ENCODE peak calls at places on chromosomes 16 and 17, in six cellular contexts. W is CD4-positive, CD25-positive, alpha-beta regulatory T cell; M is tibial nerve; U is MM.1S; L is lower lobe of right lung; G is A549. I is an unnamed sample.

GRCh38 chr17:76493505-76494167 is 7.6 kb downstream of the RHBDF2 start:
- DNase-seq in W (no peak), L (no peak), G (no peak), M (no peak), U (peak; percentile 22), I (peak; percentile 67)

GRCh38 chr17:74467221-74467951 is 952 bp downstream of the CD300A start:
- DNase-seq in M (no peak), U (peak; percentile 61), L (no peak), W (no peak), G (no peak), I (no peak)

GRCh38 chr16:85263214-85263613 is 150.9 kb upstream of the CIBAR2 start:
- DNase-seq in W (no peak), M (no peak), L (no peak), G (no peak), U (no peak), I (no peak)

GRCh38 chr16:84751947-84752346 is 52.1 kb downstream of the USP10 start:
- DNase-seq in W (peak; percentile 69), L (no peak), G (no peak), U (peak; percentile 33), M (no peak), I (no peak)

GRCh38 chr16:51453296-51453695 is 302.2 kb upstream of the SALL1 start:
- DNase-seq in L (no peak), U (no peak), M (no peak), G (no peak), W (no peak), I (no peak)

GRCh38 chr16:81669473-81670350 is 109.4 kb upstream of the PLCG2 start:
- DNase-seq in M (no peak), U (no peak), L (no peak), G (no peak), W (no peak), I (no peak)

GRCh38 chr16:46689492-46690280 is at the start of gene ORC6:
- DNase-seq in G (peak; percentile 87), U (peak; percentile 98), W (peak; percentile 97), M (peak; percentile 99), L (peak; percentile 99), I (peak; percentile 98)

GRCh38 chr16:31064882-31065461 is 9.1 kb downstream of the ZNF668 start:
- DNase-seq in G (peak; percentile 55), U (no peak), M (peak; percentile 68), W (no peak), L (no peak), I (no peak)

GRCh38 chr17:66849851-66850580 is 15.1 kb downstream of the CACNG5 start:
- DNase-seq in L (no peak), M (no peak), U (no peak), W (no peak), G (no peak), I (no peak)
- H3K4me1 ChIP-seq in L (no peaks in the 10 kb centered on the region), M (no peaks in the 10 kb centered on the region), U (peaks cover 3% of the 10 kb centered on the region), W (no peaks in the 10 kb centered on the region), G (no peaks in the 10 kb centered on the region), I (no peaks in the 10 kb centered on the region)

DNA sequence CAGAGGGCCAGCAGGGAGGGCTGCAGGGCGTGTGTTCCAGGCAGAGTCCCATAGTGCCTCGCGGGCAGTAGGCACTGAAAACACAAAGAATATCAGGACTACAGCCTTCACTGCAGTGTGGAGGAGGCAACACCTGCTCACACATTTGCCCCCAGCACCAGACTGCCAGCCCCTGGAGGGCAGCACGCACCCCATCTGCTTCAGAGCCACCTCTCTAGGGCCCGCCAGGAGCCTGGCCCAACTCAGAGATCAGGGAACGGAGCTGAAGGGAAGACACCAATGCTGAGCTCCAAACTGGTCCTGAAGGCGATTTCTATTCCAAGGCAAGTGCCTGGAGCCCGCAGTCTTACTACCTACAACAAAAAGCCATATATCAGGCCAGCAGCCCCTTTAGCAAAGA is 130.3 kb downstream of the ZNF423 start:
- DNase-seq in G (no peak), W (no peak), U (no peak), M (no peak), L (no peak), I (no peak)
- H3K4me3 ChIP-seq in G (no peak overlapping the region), W (no peak overlapping the region), U (no peak overlapping the region), M (no peak overlapping the region), L (no peak overlapping the region), I (no peak overlapping the region)

DNA sequence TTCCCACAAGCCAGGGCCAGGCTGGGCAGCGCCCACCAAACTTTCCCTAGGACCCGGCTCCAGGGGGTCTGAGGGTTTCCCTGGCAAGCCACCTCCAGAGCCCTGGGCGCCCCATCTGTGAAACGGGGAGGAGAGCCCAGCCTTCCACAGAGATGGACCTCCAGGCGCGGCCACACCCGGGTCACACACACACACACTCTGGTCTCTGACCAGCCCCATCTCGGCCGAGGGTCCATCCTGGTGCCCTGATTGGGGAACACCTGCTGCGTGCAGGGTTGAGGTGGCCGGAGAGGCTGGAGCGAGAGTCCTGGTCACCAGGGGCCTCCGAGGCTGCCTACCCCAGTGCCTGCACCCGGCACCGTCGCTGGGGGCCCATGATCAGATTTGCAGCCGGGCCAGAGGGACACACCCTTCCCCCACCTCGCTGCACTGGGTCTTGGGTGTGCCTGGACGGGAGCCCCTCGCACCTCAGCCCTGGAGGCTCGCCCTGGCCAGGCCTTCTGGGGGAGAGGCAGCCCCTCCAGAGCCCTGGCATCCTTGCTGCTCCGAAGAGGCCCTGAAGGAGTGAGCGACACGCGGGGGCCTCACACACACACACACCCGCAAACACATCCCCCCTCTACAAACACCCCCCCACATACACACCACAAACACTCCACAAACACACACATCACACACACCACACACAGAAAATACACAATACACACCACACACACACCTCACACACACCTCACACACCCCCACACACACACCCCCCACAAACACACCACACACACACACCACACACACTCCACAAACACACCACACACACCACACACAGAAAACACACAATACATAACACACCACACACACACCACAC is 29.7 kb downstream of the SLC25A10 start:
- DNase-seq in G (no peak), L (peak; percentile 41), W (no peak), U (no peak), M (no peak), I (no peak)
- H3K4me1 ChIP-seq in G (no peaks in the 10 kb centered on the region), L (peaks cover 4% of the 10 kb centered on the region), W (no peaks in the 10 kb centered on the region), U (no peaks in the 10 kb centered on the region), M (no peaks in the 10 kb centered on the region), I (no peaks in the 10 kb centered on the region)

GRCh38 chr17:45428050-45428953 is 4.4 kb downstream of the ARHGAP27 start:
- DNase-seq in M (peak; percentile 55), G (peak; percentile 94), W (peak; percentile 80), L (peak; percentile 85), U (peak; percentile 75), I (peak; percentile 91)

GRCh38 chr17:45427181-45427835 is 5.4 kb downstream of the ARHGAP27 start:
- DNase-seq in G (no peak), L (peak; percentile 46), U (no peak), W (no peak), M (no peak), I (no peak)

GRCh38 chr17:45429338-45430005 is 3.2 kb downstream of the ARHGAP27 start:
- DNase-seq in U (no peak), G (no peak), L (peak; percentile 52), M (no peak), W (no peak), I (no peak)

GRCh38 chr17:45430006-45430737 is 2.5 kb downstream of the ARHGAP27 start:
- DNase-seq in L (peak; percentile 47), G (no peak), M (no peak), U (no peak), W (no peak), I (no peak)

GRCh38 chr17:45428954-45429337 is 3.7 kb downstream of the ARHGAP27 start:
- DNase-seq in M (no peak), G (no peak), W (no peak), L (peak; percentile 53), U (no peak), I (no peak)
- H3K4me3 ChIP-seq in M (no peak overlapping the region), G (no peak overlapping the region), W (no peak overlapping the region), L (no peak overlapping the region), U (peak overlapping the region; percentile 24), I (no peak overlapping the region)

GRCh38 chr16:3080024-3080423 is 14.6 kb downstream of the IL32 start:
- DNase-seq in G (no peak), M (no peak), U (no peak), W (no peak), L (no peak), I (no peak)
- H3K4me1 ChIP-seq in G (no peaks in the 10 kb centered on the region), M (no peaks in the 10 kb centered on the region), U (peaks cover 23% of the 10 kb centered on the region), W (peaks cover 54% of the 10 kb centered on the region), L (peaks cover 2% of the 10 kb centered on the region), I (peaks cover 51% of the 10 kb centered on the region)

DNA sequence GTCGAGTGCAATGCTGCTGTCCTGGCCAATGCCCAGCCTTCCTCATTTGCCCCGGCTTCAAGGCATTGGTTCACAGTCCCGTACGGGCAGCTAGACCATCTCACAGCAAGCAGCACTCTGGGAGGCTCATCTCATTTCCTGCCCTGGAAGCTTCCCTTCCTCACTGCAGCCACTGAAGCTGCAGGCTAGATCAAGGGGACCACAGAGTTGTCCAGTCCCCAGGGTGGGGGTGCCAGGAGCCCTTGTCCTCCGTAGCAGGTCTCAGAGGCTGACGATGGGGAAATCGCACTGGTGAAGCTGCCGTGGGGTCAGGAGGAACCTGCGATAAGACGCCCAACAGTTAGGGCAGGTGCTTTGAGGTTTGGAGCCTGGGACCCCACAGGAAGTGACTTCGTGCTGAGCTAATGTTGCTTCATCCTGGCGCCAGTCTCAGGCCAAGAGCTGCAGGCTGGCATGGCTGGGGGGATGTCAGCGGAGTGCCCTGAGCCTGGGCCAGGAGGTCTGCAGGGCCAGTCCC is at the start of gene SPNS3:
- DNase-seq in M (no peak), L (no peak), G (no peak), W (peak; percentile 74), U (peak; percentile 7), I (peak; percentile 21)
- H3K4me3 ChIP-seq in M (no peak within 1 kb of the TSS), L (no peak within 1 kb of the TSS), G (no peak within 1 kb of the TSS), W (peak within 1 kb of the TSS; percentile 21), U (no peak within 1 kb of the TSS), I (peak within 1 kb of the TSS; percentile 46)

GRCh38 chr17:63785556-63785955 is 11.6 kb downstream of the DDX42 start:
- DNase-seq in W (no peak), G (no peak), M (no peak), U (no peak), L (no peak), I (no peak)
- H3K4me1 ChIP-seq in W (no peaks in the 10 kb centered on the region), G (peaks cover 24% of the 10 kb centered on the region), M (no peaks in the 10 kb centered on the region), U (no peaks in the 10 kb centered on the region), L (peaks cover 25% of the 10 kb centered on the region), I (peaks cover under 1% of the 10 kb centered on the region)

DNA sequence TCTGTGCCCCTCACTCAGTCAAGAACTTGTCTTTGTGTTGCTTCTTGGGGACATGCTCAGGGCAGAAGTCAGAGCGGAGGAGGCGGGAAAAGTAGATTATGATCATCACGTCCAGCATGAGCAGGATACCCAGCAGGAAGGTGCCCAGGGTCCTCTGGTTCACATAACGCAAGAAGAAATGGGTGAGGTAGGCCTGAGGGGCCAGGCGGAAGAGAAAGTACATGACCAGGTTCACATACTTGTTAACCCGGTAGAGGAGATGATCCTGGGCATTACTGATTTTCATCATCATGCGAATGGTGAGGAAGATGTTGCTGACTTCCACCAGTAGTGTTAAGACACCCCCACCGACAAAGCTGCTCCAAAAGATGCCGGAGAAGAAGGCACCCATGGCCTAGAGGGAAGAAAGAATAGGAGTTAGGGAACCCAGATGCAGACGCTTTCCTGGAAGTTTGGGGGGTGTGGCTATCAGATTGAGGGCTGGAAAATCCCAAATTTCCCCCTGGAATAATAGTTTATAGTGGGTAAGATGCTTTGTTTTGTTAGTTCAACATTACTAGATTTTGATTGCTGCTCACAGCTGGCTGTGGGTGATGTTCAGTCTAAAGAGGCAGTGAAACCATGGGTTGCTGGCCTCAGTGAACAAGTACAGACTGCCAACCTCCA is 1.4 kb downstream of the TLCD1 start:
- DNase-seq in G (no peak), L (no peak), W (no peak), M (no peak), U (no peak), I (no peak)
- H3K4me3 ChIP-seq in G (peak overlapping the region; percentile 63), L (peak overlapping the region; percentile 85), W (no peak overlapping the region), M (no peak overlapping the region), U (no peak overlapping the region), I (no peak overlapping the region)